ENCODE peak calls at places on chromosomes 6 and 20, in nine cellular contexts. N, R, B, M, F, Z, L, S and P are unnamed samples.

GRCh38 chr6:31834367-31834703 is 6.8 kb downstream of the HSPA1B start:
- DNase-seq in F (peak), M (peak), L (peak), N (peak), R (peak), S (peak), B (peak), Z (peak), P (peak)

GRCh38 chr20:58883243-58883691 is 30.8 kb downstream of the GNAS start:
- DNase-seq in R (no peak), F (no peak), B (peak), L (no peak), S (no peak), M (no peak), Z (no peak), N (no peak), P (no peak)

GRCh38 chr6:17086469-17086868 is 15.4 kb upstream of the STMND1 start:
- DNase-seq in F (peak), B (no peak), M (peak), L (no peak), S (peak), R (peak), N (peak), Z (peak), P (peak)

GRCh38 chr6:148324297-148325007 is 18.2 kb upstream of the SASH1 start:
- DNase-seq in R (no peak), N (peak), Z (peak), M (no peak), S (no peak), B (no peak), F (no peak), L (no peak), P (no peak)

GRCh38 chr6:18263561-18264337 is 581 bp downstream of the DEK start:
- DNase-seq in F (peak), B (no peak), N (no peak), Z (peak), R (no peak), M (peak), S (no peak), L (peak), P (no peak)

GRCh38 chr6:5713519-5713918 is 293.2 kb downstream of the NRN1 start:
- DNase-seq in M (no peak), B (peak), N (no peak), F (no peak), R (no peak), Z (no peak), S (no peak), L (no peak), P (no peak)

GRCh38 chr6:70216767-70217166 is 86.1 kb downstream of the COL9A1 start:
- DNase-seq in B (no peak), M (no peak), N (no peak), R (no peak), F (no peak), S (no peak), Z (no peak), L (no peak), P (no peak)

GRCh38 chr6:14883921-14884320 is 361.9 kb upstream of the JARID2 start:
- DNase-seq in N (peak), B (no peak), F (no peak), L (no peak), Z (no peak), R (no peak), S (no peak), M (peak), P (no peak)

GRCh38 chr20:45268531-45268930 is 14.2 kb upstream of the SLPI start:
- DNase-seq in L (no peak), F (no peak), N (no peak), B (peak), S (no peak), Z (no peak), R (no peak), M (no peak), P (no peak)

DNA sequence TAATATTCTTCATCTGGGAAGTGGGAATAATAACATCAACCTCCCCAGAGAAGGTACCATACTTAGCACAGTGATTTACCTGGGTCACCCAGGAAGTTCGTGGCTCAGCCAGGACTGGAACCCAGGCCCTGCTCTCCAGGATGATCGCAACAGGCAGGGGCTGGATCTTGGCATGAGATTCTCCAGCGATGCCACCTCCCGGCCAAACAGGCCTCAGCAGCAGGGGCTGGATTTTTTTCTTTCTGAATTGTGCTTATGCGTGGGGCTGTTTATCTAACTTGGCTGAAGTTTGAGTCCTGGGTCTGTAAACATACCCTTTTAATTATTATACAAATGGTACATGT is 129.5 kb upstream of the PTPN1 start:
- DNase-seq in F (peak), B (no peak), L (no peak), Z (peak), M (no peak), R (no peak), S (no peak), N (peak), P (no peak)
- TF ChIP-seq CTCF in F (peak), B (peak), L (peak), Z (peak), M (no peak), R (no peak), S (peak), N (peak), P (peak)

DNA sequence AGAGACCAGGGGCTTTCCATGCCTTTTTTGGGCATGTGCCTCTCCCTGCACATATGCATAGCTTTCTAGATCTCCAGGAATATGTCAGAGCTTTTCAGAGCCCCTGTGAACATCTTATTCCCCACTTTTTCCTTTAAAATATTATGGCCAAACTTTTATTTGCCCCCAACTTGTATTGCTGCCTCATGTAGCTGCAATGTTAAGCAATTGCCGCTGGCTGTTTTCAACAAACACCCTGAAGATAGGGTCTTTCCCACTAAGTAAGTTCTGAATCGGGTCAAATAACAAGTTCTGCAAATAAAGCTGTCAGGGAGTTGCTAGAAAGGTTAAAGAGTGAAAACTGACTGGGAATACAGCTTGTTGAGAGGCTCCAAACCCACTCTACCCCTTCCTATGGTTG is 42.3 kb downstream of the EBF4 start:
- DNase-seq in B (no peak), F (no peak), N (no peak), L (no peak), S (no peak), Z (no peak), R (no peak), M (no peak), P (no peak)
- TF ChIP-seq CTCF in B (no peak), F (no peak), N (no peak), L (no peak), S (no peak), Z (no peak), R (no peak), M (no peak), P (no peak)

DNA sequence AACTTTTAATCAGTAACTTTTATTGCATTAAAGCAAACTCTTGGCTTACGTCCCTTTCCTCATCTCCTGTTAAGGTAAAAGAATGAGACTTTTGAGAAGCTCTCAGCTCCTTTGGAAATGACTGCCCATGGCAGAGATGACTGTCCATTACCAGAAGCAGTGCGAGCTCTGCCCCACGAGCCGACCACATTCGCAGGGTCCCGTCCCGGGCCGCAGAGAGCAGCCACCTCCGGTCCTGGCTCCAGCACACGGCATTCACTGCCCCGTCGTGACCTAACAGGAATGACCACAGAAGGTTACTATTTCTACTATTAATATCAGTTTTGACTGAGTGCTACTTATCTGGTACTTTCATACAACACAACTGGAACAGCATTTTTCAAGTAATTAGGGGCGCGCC is 63.4 kb downstream of the WDR27 start:
- DNase-seq in F (no peak), N (no peak), B (peak), L (no peak), Z (no peak), S (no peak), M (no peak), R (no peak), P (no peak)
- TF ChIP-seq CTCF in F (no peak), N (no peak), B (no peak), L (no peak), Z (no peak), S (no peak), M (no peak), R (no peak), P (no peak)

GRCh38 chr20:63706852-63707557 is 771 bp downstream of the ARFRP1 start:
- DNase-seq in B (peak), L (no peak), R (peak), M (peak), F (peak), N (peak), S (no peak), Z (peak), P (no peak)
- TF ChIP-seq CTCF in B (peak), L (no peak), R (peak), M (no peak), F (peak), N (peak), S (peak), Z (peak), P (peak)

DNA sequence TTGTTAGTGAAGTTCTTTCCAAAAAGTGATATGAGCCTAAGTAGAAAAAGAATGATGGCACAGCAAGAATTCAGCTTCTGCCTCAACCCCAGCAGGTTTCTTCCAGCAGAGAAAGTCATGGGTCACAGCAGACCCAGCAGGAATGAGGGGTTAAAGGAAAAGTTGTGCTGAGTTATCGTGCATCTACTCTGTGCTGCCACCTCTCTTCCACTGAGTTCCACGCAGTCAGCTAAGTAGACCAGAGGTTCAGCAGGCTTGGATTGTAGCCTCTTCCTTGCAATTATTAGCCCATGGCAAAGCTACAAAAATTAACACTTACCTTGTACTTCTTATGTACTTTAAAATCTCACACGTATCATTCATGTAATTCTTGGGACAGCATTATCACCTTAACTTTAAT is 510.8 kb downstream of the PTPRT start:
- DNase-seq in B (no peak), R (no peak), L (no peak), F (no peak), Z (peak), M (no peak), S (no peak), N (no peak), P (no peak)
- TF ChIP-seq CTCF in B (no peak), R (no peak), L (peak), F (no peak), Z (peak), M (peak), S (peak), N (no peak), P (peak)

DNA sequence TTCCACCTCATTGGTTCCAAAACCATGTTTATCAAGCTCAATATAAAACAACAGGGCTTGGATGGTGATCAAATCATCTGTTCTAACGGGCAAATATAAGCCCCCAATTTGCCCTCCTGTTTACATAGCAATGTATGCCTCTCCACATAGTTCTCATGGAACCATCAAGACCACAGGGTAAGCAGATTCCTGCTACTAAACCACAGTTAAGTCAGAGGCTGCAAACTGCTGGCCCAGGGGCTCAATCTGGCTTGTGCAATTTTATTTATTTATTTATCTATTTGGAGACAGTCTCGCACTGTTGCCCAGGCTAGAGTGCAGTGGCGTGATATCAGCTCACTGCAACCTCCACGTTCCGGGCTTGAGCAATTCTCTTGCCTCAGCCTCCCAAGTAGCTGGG is 18.9 kb upstream of the MTHFD1L start:
- DNase-seq in N (peak), F (no peak), Z (no peak), B (no peak), S (no peak), L (no peak), R (no peak), M (no peak), P (no peak)
- TF ChIP-seq CTCF in N (no peak), F (no peak), Z (no peak), B (no peak), S (no peak), L (no peak), R (no peak), M (no peak), P (no peak)

GRCh38 chr6:52574709-52575489 is 2.0 kb downstream of the TRAM2 start:
- DNase-seq in F (no peak), M (no peak), N (no peak), L (peak), Z (peak), R (peak), B (no peak), S (no peak), P (peak)

GRCh38 chr6:52571099-52571755 is 5.6 kb downstream of the TRAM2 start:
- DNase-seq in B (no peak), N (no peak), Z (no peak), F (no peak), L (no peak), S (no peak), M (peak), R (no peak), P (no peak)

GRCh38 chr6:52572536-52572935 is 4.3 kb downstream of the TRAM2 start:
- DNase-seq in L (no peak), Z (no peak), M (no peak), B (no peak), F (no peak), S (no peak), R (no peak), N (no peak), P (no peak)

GRCh38 chr6:52575490-52575868 is 1.4 kb downstream of the TRAM2 start:
- DNase-seq in R (no peak), N (no peak), M (no peak), Z (no peak), F (no peak), S (no peak), B (no peak), L (no peak), P (no peak)

DNA sequence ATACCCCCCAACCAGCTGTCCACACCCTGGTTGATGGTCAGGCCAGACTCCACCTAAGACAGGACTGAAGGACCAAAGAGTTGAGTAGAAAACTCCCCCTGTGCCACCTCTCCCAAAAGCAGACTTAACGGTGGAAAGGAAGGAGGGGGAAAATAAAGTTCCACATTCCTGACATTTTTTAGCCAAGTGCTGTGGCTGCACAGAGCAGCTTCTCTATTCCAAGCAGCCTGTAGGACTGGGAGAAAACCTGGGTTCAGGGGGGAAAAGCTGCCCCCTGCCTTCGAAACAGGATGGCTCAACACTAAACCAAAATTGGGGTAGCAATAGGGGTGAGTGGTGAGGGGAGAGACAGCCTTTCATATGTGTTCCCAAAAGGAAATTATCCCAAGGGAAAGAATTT is 3.6 kb downstream of the TRAM2 start:
- DNase-seq in Z (no peak), N (no peak), S (no peak), F (no peak), M (peak), B (no peak), R (no peak), L (no peak), P (no peak)
- TF ChIP-seq CTCF in Z (no peak), N (peak), S (no peak), F (no peak), M (no peak), B (peak), R (no peak), L (no peak), P (no peak)